ENCODE peak calls at places on chromosomes 4 and X, in seven cellular contexts. One of them, this sample, is unnamed.

GRCh38 chrX:54064564-54064963 is 20.3 kb upstream of the PHF8 start:
- DNase-seq in omental fat pad: no peak
- DNase-seq in neural crest cell: no peak
- DNase-seq in heart left ventricle: no peak
- DNase-seq in ovary: no peak
- DNase-seq in esophagus squamous epithelium: no peak
- DNase-seq in BE2C: no peak
- DNase-seq in this sample: no peak

GRCh38 chrX:10172867-10173266 is 16.1 kb downstream of the CLCN4 start:
- DNase-seq in neural crest cell: no peak
- DNase-seq in omental fat pad: no peak
- DNase-seq in esophagus squamous epithelium: no peak
- DNase-seq in heart left ventricle: no peak
- DNase-seq in BE2C: no peak
- DNase-seq in ovary: no peak
- DNase-seq in this sample: no peak

GRCh38 chr4:119858176-119858575 is 208.5 kb downstream of the MAD2L1 start:
- DNase-seq in esophagus squamous epithelium: no peak
- DNase-seq in heart left ventricle: no peak
- DNase-seq in BE2C: no peak
- DNase-seq in omental fat pad: no peak
- DNase-seq in neural crest cell: no peak
- DNase-seq in ovary: no peak
- DNase-seq in this sample: no peak

GRCh38 chrX:16240231-16240905 is 73.1 kb downstream of the MAGEB17 start:
- DNase-seq in neural crest cell: no peak
- DNase-seq in esophagus squamous epithelium: no peak
- DNase-seq in omental fat pad: no peak
- DNase-seq in ovary: no peak
- DNase-seq in heart left ventricle: no peak
- DNase-seq in BE2C: no peak
- DNase-seq in this sample: no peak

GRCh38 chr4:156718226-156718625 is 253.4 kb downstream of the PDGFC start:
- DNase-seq in neural crest cell: no peak
- DNase-seq in heart left ventricle: no peak
- DNase-seq in ovary: no peak
- DNase-seq in BE2C: no peak
- DNase-seq in esophagus squamous epithelium: no peak
- DNase-seq in omental fat pad: no peak
- DNase-seq in this sample: no peak

GRCh38 chr4:117137143-117137542 is 51.8 kb upstream of the TRAM1L1 start:
- DNase-seq in BE2C: peak
- DNase-seq in neural crest cell: no peak
- DNase-seq in heart left ventricle: no peak
- DNase-seq in ovary: no peak
- DNase-seq in omental fat pad: no peak
- DNase-seq in esophagus squamous epithelium: no peak
- DNase-seq in this sample: peak

GRCh38 chr4:73832651-73833237 is 3.7 kb upstream of the CXCL6 start:
- DNase-seq in omental fat pad: no peak
- DNase-seq in BE2C: no peak
- DNase-seq in esophagus squamous epithelium: no peak
- DNase-seq in neural crest cell: no peak
- DNase-seq in heart left ventricle: no peak
- DNase-seq in ovary: no peak
- DNase-seq in this sample: peak

GRCh38 chr4:85774000-85774399 is 299.1 kb downstream of the ARHGAP24 start:
- DNase-seq in heart left ventricle: no peak
- DNase-seq in BE2C: peak
- DNase-seq in neural crest cell: no peak
- DNase-seq in omental fat pad: no peak
- DNase-seq in ovary: no peak
- DNase-seq in esophagus squamous epithelium: no peak
- DNase-seq in this sample: no peak

GRCh38 chrX:4572652-4573051 is 859.2 kb upstream of the PRKX start:
- DNase-seq in omental fat pad: no peak
- DNase-seq in esophagus squamous epithelium: no peak
- DNase-seq in neural crest cell: no peak
- DNase-seq in heart left ventricle: no peak
- DNase-seq in ovary: no peak
- DNase-seq in BE2C: no peak
- DNase-seq in this sample: no peak

GRCh38 chrX:143661286-143661685 is 25.4 kb upstream of the SLITRK4 start:
- DNase-seq in heart left ventricle: no peak
- DNase-seq in BE2C: no peak
- DNase-seq in omental fat pad: no peak
- DNase-seq in ovary: no peak
- DNase-seq in esophagus squamous epithelium: no peak
- DNase-seq in neural crest cell: no peak
- DNase-seq in this sample: no peak

GRCh38 chr4:176242764-176243347 is 26.2 kb downstream of the ASB5 start:
- DNase-seq in heart left ventricle: no peak
- DNase-seq in ovary: no peak
- DNase-seq in omental fat pad: no peak
- DNase-seq in BE2C: no peak
- DNase-seq in neural crest cell: no peak
- DNase-seq in esophagus squamous epithelium: no peak
- DNase-seq in this sample: no peak

GRCh38 chrX:152904151-152905080 is 6.5 kb downstream of the ZNF185 start:
- DNase-seq in ovary: peak
- DNase-seq in esophagus squamous epithelium: no peak
- DNase-seq in heart left ventricle: no peak
- DNase-seq in BE2C: peak
- DNase-seq in neural crest cell: peak
- DNase-seq in omental fat pad: no peak
- DNase-seq in this sample: peak

GRCh38 chr4:157014621-157015591 is 43.3 kb upstream of the PDGFC start:
- DNase-seq in omental fat pad: no peak
- DNase-seq in ovary: no peak
- DNase-seq in heart left ventricle: no peak
- DNase-seq in esophagus squamous epithelium: no peak
- DNase-seq in neural crest cell: no peak
- DNase-seq in BE2C: no peak
- DNase-seq in this sample: peak

GRCh38 chr4:139833131-139833930 is 167.7 kb downstream of the MGST2 start:
- DNase-seq in neural crest cell: no peak
- DNase-seq in omental fat pad: no peak
- DNase-seq in ovary: no peak
- DNase-seq in heart left ventricle: no peak
- DNase-seq in esophagus squamous epithelium: no peak
- DNase-seq in BE2C: peak
- DNase-seq in this sample: no peak

GRCh38 chr4:105600256-105600655 is 47.8 kb downstream of the ARHGEF38 start:
- DNase-seq in BE2C: no peak
- DNase-seq in omental fat pad: no peak
- DNase-seq in ovary: no peak
- DNase-seq in heart left ventricle: no peak
- DNase-seq in neural crest cell: no peak
- DNase-seq in esophagus squamous epithelium: no peak
- DNase-seq in this sample: no peak

GRCh38 chr4:577499-578450 is 1.7 kb upstream of the TMEM271 start:
- DNase-seq in BE2C: no peak
- DNase-seq in omental fat pad: no peak
- DNase-seq in ovary: no peak
- DNase-seq in neural crest cell: peak
- DNase-seq in heart left ventricle: no peak
- DNase-seq in esophagus squamous epithelium: no peak
- DNase-seq in this sample: peak

GRCh38 chr4:74450298-74450683 is 5.4 kb downstream of the AREG start:
- DNase-seq in ovary: no peak
- DNase-seq in esophagus squamous epithelium: no peak
- DNase-seq in neural crest cell: no peak
- DNase-seq in heart left ventricle: no peak
- DNase-seq in BE2C: no peak
- DNase-seq in omental fat pad: no peak
- DNase-seq in this sample: no peak

GRCh38 chrX:13994104-13994503 is 35.6 kb downstream of the GEMIN8 start:
- DNase-seq in heart left ventricle: no peak
- DNase-seq in esophagus squamous epithelium: no peak
- DNase-seq in BE2C: no peak
- DNase-seq in ovary: no peak
- DNase-seq in omental fat pad: no peak
- DNase-seq in neural crest cell: no peak
- DNase-seq in this sample: no peak

GRCh38 chr4:7779194-7779768 is 160.4 kb downstream of the AFAP1 start:
- DNase-seq in heart left ventricle: no peak
- DNase-seq in ovary: peak
- DNase-seq in omental fat pad: no peak
- DNase-seq in neural crest cell: no peak
- DNase-seq in esophagus squamous epithelium: no peak
- DNase-seq in BE2C: no peak
- DNase-seq in this sample: no peak

GRCh38 chr4:125317526-125317880 is 2.7 kb downstream of the FAT4 start:
- DNase-seq in heart left ventricle: peak
- DNase-seq in esophagus squamous epithelium: no peak
- DNase-seq in neural crest cell: peak
- DNase-seq in BE2C: peak
- DNase-seq in ovary: peak
- DNase-seq in omental fat pad: no peak
- DNase-seq in this sample: no peak
- TF ChIP-seq CTCF in heart left ventricle: peak
- TF ChIP-seq CTCF in esophagus squamous epithelium: peak
- TF ChIP-seq CTCF in neural crest cell: peak
- TF ChIP-seq CTCF in BE2C: peak
- TF ChIP-seq CTCF in ovary: no peak
- TF ChIP-seq CTCF in omental fat pad: no peak
- TF ChIP-seq CTCF in this sample: peak

DNA sequence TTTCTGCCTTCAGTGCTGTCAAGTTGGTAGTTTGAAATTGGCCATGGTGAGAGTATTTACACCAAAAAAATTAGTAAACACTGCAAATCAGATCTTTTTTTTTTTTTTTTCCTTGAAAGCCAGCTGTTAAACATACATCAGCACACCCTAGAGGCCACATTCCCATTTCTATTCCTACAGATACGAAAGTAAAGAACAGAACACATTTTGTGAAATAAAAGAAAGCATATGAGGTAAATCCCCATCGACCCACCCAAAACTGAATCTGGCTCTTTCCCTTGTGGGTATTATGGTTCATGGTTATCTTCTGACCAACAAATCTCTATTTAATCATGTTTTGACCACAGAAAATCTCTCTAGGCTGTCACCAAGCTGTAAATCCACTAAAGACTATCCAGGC is 41.8 kb upstream of the AP1AR start:
- DNase-seq in ovary: no peak
- DNase-seq in omental fat pad: no peak
- DNase-seq in BE2C: no peak
- DNase-seq in neural crest cell: no peak
- DNase-seq in heart left ventricle: no peak
- DNase-seq in esophagus squamous epithelium: no peak
- DNase-seq in this sample: peak
- TF ChIP-seq CTCF in ovary: no peak
- TF ChIP-seq CTCF in omental fat pad: no peak
- TF ChIP-seq CTCF in BE2C: peak
- TF ChIP-seq CTCF in neural crest cell: peak
- TF ChIP-seq CTCF in heart left ventricle: peak
- TF ChIP-seq CTCF in esophagus squamous epithelium: no peak
- TF ChIP-seq CTCF in this sample: peak

DNA sequence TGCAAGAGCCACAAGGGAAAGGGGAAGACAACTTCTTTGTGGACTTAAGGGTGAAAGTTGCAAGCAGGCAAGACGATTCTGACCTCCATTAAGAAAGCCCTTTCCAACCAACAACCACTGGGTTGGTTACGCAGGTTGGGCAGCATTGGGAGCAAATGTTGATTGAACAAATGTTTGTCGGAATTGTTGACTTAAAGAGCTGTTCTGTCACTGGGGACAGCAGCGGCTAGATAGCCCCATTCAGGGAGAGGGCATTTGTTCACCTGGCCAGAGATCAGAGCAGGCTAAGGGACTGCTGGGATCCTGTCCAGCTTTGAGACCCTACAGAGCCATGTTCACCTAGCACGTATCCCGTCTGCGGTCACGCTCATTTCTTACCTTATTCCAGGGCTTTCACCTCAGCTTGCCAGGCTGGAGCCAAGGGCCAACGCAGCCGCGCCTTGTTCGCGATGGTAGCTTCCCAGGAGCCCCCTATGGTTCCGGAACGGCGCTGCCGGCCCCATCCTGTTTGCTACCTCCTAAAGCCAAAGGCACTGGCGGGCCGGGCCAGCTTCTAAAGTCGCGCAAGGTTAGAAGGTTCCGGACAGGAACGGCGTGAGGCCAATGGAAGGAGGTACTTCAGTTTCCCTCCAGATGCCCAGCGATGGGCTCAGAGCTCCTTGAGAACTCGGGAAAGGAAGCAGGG is 24.6 kb downstream of the F9 start:
- DNase-seq in neural crest cell: no peak
- DNase-seq in esophagus squamous epithelium: no peak
- DNase-seq in BE2C: no peak
- DNase-seq in heart left ventricle: no peak
- DNase-seq in ovary: peak
- DNase-seq in omental fat pad: no peak
- DNase-seq in this sample: no peak
- TF ChIP-seq CTCF in neural crest cell: no peak
- TF ChIP-seq CTCF in esophagus squamous epithelium: no peak
- TF ChIP-seq CTCF in BE2C: no peak
- TF ChIP-seq CTCF in heart left ventricle: no peak
- TF ChIP-seq CTCF in ovary: no peak
- TF ChIP-seq CTCF in omental fat pad: no peak
- TF ChIP-seq CTCF in this sample: no peak

DNA sequence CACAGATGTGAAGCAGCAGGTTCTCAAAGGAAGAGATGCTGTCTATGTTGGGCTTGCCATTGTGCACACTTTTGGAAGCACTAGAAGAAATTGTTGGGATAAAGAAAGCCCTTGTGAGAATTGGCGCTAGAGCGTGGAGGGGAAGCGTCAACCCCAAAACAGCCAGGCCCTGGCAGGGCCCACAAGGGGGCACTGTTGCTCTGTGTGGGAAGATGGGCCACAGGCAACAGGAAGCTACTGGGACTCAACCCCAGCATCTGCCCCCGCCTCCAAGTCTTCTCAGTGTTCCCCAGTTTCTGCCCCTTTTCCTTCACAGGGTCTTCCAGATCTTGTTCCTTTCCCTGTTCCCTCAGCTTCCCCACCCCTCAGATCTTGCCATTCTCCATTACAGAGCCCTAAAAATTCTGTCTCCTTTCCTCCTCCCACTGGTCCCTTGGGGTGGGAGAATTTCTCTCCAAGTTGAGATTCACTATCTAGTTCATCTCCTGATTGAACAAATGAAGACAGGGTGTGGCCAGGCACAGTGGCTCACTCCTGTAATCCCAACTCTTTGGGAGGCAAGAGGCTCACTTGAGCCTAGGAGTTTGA is 85.5 kb downstream of the STARD8 start:
- DNase-seq in heart left ventricle: peak
- DNase-seq in BE2C: peak
- DNase-seq in neural crest cell: peak
- DNase-seq in ovary: peak
- DNase-seq in omental fat pad: peak
- DNase-seq in esophagus squamous epithelium: no peak
- DNase-seq in this sample: peak
- TF ChIP-seq CTCF in heart left ventricle: peak
- TF ChIP-seq CTCF in BE2C: peak
- TF ChIP-seq CTCF in neural crest cell: peak
- TF ChIP-seq CTCF in ovary: no peak
- TF ChIP-seq CTCF in omental fat pad: no peak
- TF ChIP-seq CTCF in esophagus squamous epithelium: peak
- TF ChIP-seq CTCF in this sample: peak